ENCODE peak calls at places on chromosomes 16 and 17, in four cellular contexts. O is HepG2; X is central memory CD8-positive, alpha-beta T cell; P is EL. D is an unnamed sample.

GRCh38 chr17:40550608-40551007 is 14.7 kb downstream of the CCR7 start:
- DNase-seq in O (no peak), X (no peak), P (peak), D (no peak)

GRCh38 chr16:81263470-81264200 is 25.1 kb downstream of the BCO1 start:
- DNase-seq in P (no peak), O (no peak), X (no peak), D (no peak)

GRCh38 chr16:2236362-2237075 is at the start of gene DNASE1L2:
- DNase-seq in X (no peak), O (no peak), P (peak), D (no peak)

GRCh38 chr17:59899099-59899498 is 6.2 kb downstream of the RPS6KB1 start:
- DNase-seq in O (no peak), P (no peak), X (no peak), D (no peak)

GRCh38 chr17:63039899-63040602 is 74.0 kb downstream of the TANC2 start:
- DNase-seq in X (no peak), O (no peak), P (peak), D (no peak)

GRCh38 chr17:66459811-66460270 is 157.4 kb downstream of the PRKCA start:
- DNase-seq in X (no peak), P (peak), O (peak), D (no peak)

GRCh38 chr17:1068356-1068755 is 71.4 kb downstream of the TIMM22 start:
- DNase-seq in X (no peak), P (no peak), O (no peak), D (no peak)

GRCh38 chr16:58222532-58223316 is 24.8 kb upstream of the CSNK2A2 start:
- DNase-seq in P (peak), X (no peak), O (peak), D (no peak)

GRCh38 chr17:77375917-77376651 is 235.3 kb downstream of the SEC14L1 start:
- DNase-seq in O (no peak), X (peak), P (peak), D (peak)

GRCh38 chr16:88936008-88936912 is 40.7 kb downstream of the CBFA2T3 start:
- DNase-seq in X (no peak), O (peak), P (no peak), D (no peak)

GRCh38 chr17:77723071-77723908 is 235.2 kb upstream of the TNRC6C start:
- DNase-seq in P (no peak), X (no peak), O (no peak), D (no peak)

GRCh38 chr17:21375757-21376584 is at the start of gene KCNJ12:
- DNase-seq in X (no peak), P (peak), O (no peak), D (no peak)

GRCh38 chr16:58034128-58034685 is 8.7 kb downstream of the MMP15 start:
- DNase-seq in O (no peak), X (no peak), P (no peak), D (no peak)

GRCh38 chr17:39485555-39485954 is 24.3 kb downstream of the CDK12 start:
- DNase-seq in O (no peak), P (peak), X (no peak), D (no peak)

GRCh38 chr17:78822552-78822951 is 18.1 kb downstream of the USP36 start:
- DNase-seq in P (peak), O (no peak), X (no peak), D (no peak)

GRCh38 chr17:996554-997344 is at the start of gene TIMM22:
- DNase-seq in X (peak), O (peak), P (peak), D (peak)

GRCh38 chr16:86120201-86120981 is 221.4 kb downstream of the IRF8 start:
- DNase-seq in X (no peak), P (no peak), O (no peak), D (no peak)

GRCh38 chr17:77316191-77316641 is 175.4 kb downstream of the SEC14L1 start:
- DNase-seq in P (peak), O (no peak), X (no peak), D (no peak)

GRCh38 chr17:27810211-27810901 is 10.0 kb upstream of the NOS2 start:
- DNase-seq in X (no peak), O (no peak), P (no peak), D (no peak)

GRCh38 chr17:42706732-42707131 is 24.4 kb downstream of the CNTNAP1 start:
- DNase-seq in P (no peak), O (no peak), X (peak), D (peak)

GRCh38 chr17:74493381-74493833 is 27.0 kb downstream of the CD300A start:
- DNase-seq in P (peak), O (peak), X (peak), D (peak)

GRCh38 chr17:7947651-7948050 is 15.6 kb downstream of the CNTROB start:
- DNase-seq in P (no peak), X (no peak), O (no peak), D (no peak)

GRCh38 chr17:64080174-64080618 is 49.7 kb downstream of the ERN1 start:
- DNase-seq in X (no peak), O (peak), P (no peak), D (no peak)

GRCh38 chr16:81684901-81685300 is 94.2 kb upstream of the PLCG2 start:
- DNase-seq in O (no peak), P (no peak), X (no peak), D (no peak)

GRCh38 chr16:84643677-84644076 is 4.6 kb upstream of the KLHL36 start:
- DNase-seq in O (no peak), X (no peak), P (peak), D (no peak)

GRCh38 chr17:83118071-83118841 is 38.8 kb downstream of the METRNL start:
- DNase-seq in X (no peak), P (no peak), O (no peak), D (no peak)

GRCh38 chr17:30263552-30264333 is 28.0 kb downstream of the BLMH start:
- DNase-seq in X (no peak), O (no peak), P (no peak), D (no peak)